ENCODE peak calls at places on chromosome 15, in seven cellular contexts. One of them, this sample, is unnamed.

GRCh38 chr15:90603893-90604292 is 74.2 kb downstream of the CRTC3 start:
- DNase-seq in A549: peak; percentile 47
- DNase-seq in CD8-positive, alpha-beta memory T cell: no peak
- DNase-seq in cardiac muscle cell: no peak
- DNase-seq in IMR-90: no peak
- DNase-seq in SK-N-SH: no peak
- DNase-seq in esophagus squamous epithelium: no peak
- DNase-seq in this sample: no peak

GRCh38 chr15:70385711-70386110 is 288.0 kb upstream of the TLE3 start:
- DNase-seq in A549: no peak
- DNase-seq in CD8-positive, alpha-beta memory T cell: no peak
- DNase-seq in cardiac muscle cell: no peak
- DNase-seq in IMR-90: no peak
- DNase-seq in SK-N-SH: peak; percentile 29
- DNase-seq in esophagus squamous epithelium: no peak
- DNase-seq in this sample: no peak

GRCh38 chr15:70954733-70955132 is 62.1 kb downstream of the LRRC49 start:
- DNase-seq in A549: no peak
- DNase-seq in CD8-positive, alpha-beta memory T cell: no peak
- DNase-seq in cardiac muscle cell: no peak
- DNase-seq in IMR-90: no peak
- DNase-seq in SK-N-SH: no peak
- DNase-seq in esophagus squamous epithelium: no peak
- DNase-seq in this sample: no peak

GRCh38 chr15:90597477-90598052 is 67.8 kb downstream of the CRTC3 start:
- DNase-seq in A549: no peak
- DNase-seq in CD8-positive, alpha-beta memory T cell: peak; percentile 62
- DNase-seq in cardiac muscle cell: no peak
- DNase-seq in IMR-90: no peak
- DNase-seq in SK-N-SH: no peak
- DNase-seq in esophagus squamous epithelium: no peak
- DNase-seq in this sample: no peak

GRCh38 chr15:81360491-81360890 is 13.5 kb downstream of the TMC3 start:
- DNase-seq in A549: no peak
- DNase-seq in CD8-positive, alpha-beta memory T cell: no peak
- DNase-seq in cardiac muscle cell: no peak
- DNase-seq in IMR-90: no peak
- DNase-seq in SK-N-SH: no peak
- DNase-seq in esophagus squamous epithelium: no peak
- DNase-seq in this sample: no peak

GRCh38 chr15:71049706-71050422 is 65.4 kb upstream of the THSD4 start:
- DNase-seq in A549: no peak
- DNase-seq in CD8-positive, alpha-beta memory T cell: no peak
- DNase-seq in cardiac muscle cell: no peak
- DNase-seq in IMR-90: peak; percentile 68
- DNase-seq in SK-N-SH: no peak
- DNase-seq in esophagus squamous epithelium: no peak
- DNase-seq in this sample: no peak

GRCh38 chr15:66775127-66776105 is 73.4 kb downstream of the SMAD6 start:
- DNase-seq in A549: no peak
- DNase-seq in CD8-positive, alpha-beta memory T cell: no peak
- DNase-seq in cardiac muscle cell: no peak
- DNase-seq in IMR-90: no peak
- DNase-seq in SK-N-SH: peak; percentile 60
- DNase-seq in esophagus squamous epithelium: no peak
- DNase-seq in this sample: no peak

GRCh38 chr15:93716615-93717221 is 514.6 kb upstream of the MCTP2 start:
- DNase-seq in A549: no peak
- DNase-seq in CD8-positive, alpha-beta memory T cell: no peak
- DNase-seq in cardiac muscle cell: no peak
- DNase-seq in IMR-90: no peak
- DNase-seq in SK-N-SH: no peak
- DNase-seq in esophagus squamous epithelium: no peak
- DNase-seq in this sample: no peak

GRCh38 chr15:82043726-82044372 is 2.0 kb downstream of the MEX3B start:
- DNase-seq in A549: no peak
- DNase-seq in CD8-positive, alpha-beta memory T cell: no peak
- DNase-seq in cardiac muscle cell: no peak
- DNase-seq in IMR-90: no peak
- DNase-seq in SK-N-SH: peak; percentile 56
- DNase-seq in esophagus squamous epithelium: no peak
- DNase-seq in this sample: no peak

GRCh38 chr15:52236015-52236414 is 44.8 kb upstream of the GNB5 start:
- DNase-seq in A549: no peak
- DNase-seq in CD8-positive, alpha-beta memory T cell: no peak
- DNase-seq in cardiac muscle cell: no peak
- DNase-seq in IMR-90: no peak
- DNase-seq in SK-N-SH: no peak
- DNase-seq in esophagus squamous epithelium: no peak
- DNase-seq in this sample: no peak

GRCh38 chr15:89472785-89473256 is 23.6 kb downstream of the RHCG start:
- DNase-seq in A549: peak; percentile 78
- DNase-seq in CD8-positive, alpha-beta memory T cell: no peak
- DNase-seq in cardiac muscle cell: peak; percentile 84
- DNase-seq in IMR-90: peak; percentile 47
- DNase-seq in SK-N-SH: peak; percentile 91
- DNase-seq in esophagus squamous epithelium: no peak
- DNase-seq in this sample: no peak

GRCh38 chr15:62672268-62672667 is 370.3 kb upstream of the TPM1 start:
- DNase-seq in A549: no peak
- DNase-seq in CD8-positive, alpha-beta memory T cell: no peak
- DNase-seq in cardiac muscle cell: no peak
- DNase-seq in IMR-90: peak; percentile 15
- DNase-seq in SK-N-SH: no peak
- DNase-seq in esophagus squamous epithelium: no peak
- DNase-seq in this sample: no peak

GRCh38 chr15:63715818-63716217 is 117.9 kb downstream of the HERC1 start:
- DNase-seq in A549: no peak
- DNase-seq in CD8-positive, alpha-beta memory T cell: no peak
- DNase-seq in cardiac muscle cell: no peak
- DNase-seq in IMR-90: no peak
- DNase-seq in SK-N-SH: no peak
- DNase-seq in esophagus squamous epithelium: no peak
- DNase-seq in this sample: no peak

GRCh38 chr15:90789496-90789895 is 72.3 kb downstream of the BLM start:
- DNase-seq in A549: no peak
- DNase-seq in CD8-positive, alpha-beta memory T cell: no peak
- DNase-seq in cardiac muscle cell: no peak
- DNase-seq in IMR-90: no peak
- DNase-seq in SK-N-SH: no peak
- DNase-seq in esophagus squamous epithelium: no peak
- DNase-seq in this sample: no peak

GRCh38 chr15:65368300-65368617 is 9.5 kb downstream of the IGDCC3 start:
- DNase-seq in A549: no peak
- DNase-seq in CD8-positive, alpha-beta memory T cell: no peak
- DNase-seq in cardiac muscle cell: peak; percentile 64
- DNase-seq in IMR-90: no peak
- DNase-seq in SK-N-SH: peak; percentile 64
- DNase-seq in esophagus squamous epithelium: no peak
- DNase-seq in this sample: no peak

GRCh38 chr15:96412045-96412918 is 81.8 kb downstream of the NR2F2 start:
- DNase-seq in A549: no peak
- DNase-seq in CD8-positive, alpha-beta memory T cell: no peak
- DNase-seq in cardiac muscle cell: no peak
- DNase-seq in IMR-90: no peak
- DNase-seq in SK-N-SH: no peak
- DNase-seq in esophagus squamous epithelium: no peak
- DNase-seq in this sample: no peak

GRCh38 chr15:52220251-52220650 is 29.1 kb upstream of the GNB5 start:
- DNase-seq in A549: no peak
- DNase-seq in CD8-positive, alpha-beta memory T cell: no peak
- DNase-seq in cardiac muscle cell: peak; percentile 14
- DNase-seq in IMR-90: no peak
- DNase-seq in SK-N-SH: no peak
- DNase-seq in esophagus squamous epithelium: no peak
- DNase-seq in this sample: no peak

GRCh38 chr15:40420793-40421192 is 15.2 kb downstream of the IVD start:
- DNase-seq in A549: no peak
- DNase-seq in CD8-positive, alpha-beta memory T cell: no peak
- DNase-seq in cardiac muscle cell: no peak
- DNase-seq in IMR-90: no peak
- DNase-seq in SK-N-SH: no peak
- DNase-seq in esophagus squamous epithelium: no peak
- DNase-seq in this sample: no peak

GRCh38 chr15:50828610-50829206 is 63.2 kb upstream of the SPPL2A start:
- DNase-seq in A549: peak; percentile 76
- DNase-seq in CD8-positive, alpha-beta memory T cell: no peak
- DNase-seq in cardiac muscle cell: no peak
- DNase-seq in IMR-90: peak; percentile 86
- DNase-seq in SK-N-SH: no peak
- DNase-seq in esophagus squamous epithelium: no peak
- DNase-seq in this sample: no peak

GRCh38 chr15:31842532-31843195 is 187.7 kb upstream of the CHRNA7 start:
- DNase-seq in A549: no peak
- DNase-seq in CD8-positive, alpha-beta memory T cell: no peak
- DNase-seq in cardiac muscle cell: no peak
- DNase-seq in IMR-90: no peak
- DNase-seq in SK-N-SH: no peak
- DNase-seq in esophagus squamous epithelium: no peak
- DNase-seq in this sample: no peak

GRCh38 chr15:63497642-63498100 is 6.7 kb upstream of the USP3 start:
- DNase-seq in A549: peak; percentile 37
- DNase-seq in CD8-positive, alpha-beta memory T cell: peak; percentile 87
- DNase-seq in cardiac muscle cell: no peak
- DNase-seq in IMR-90: no peak
- DNase-seq in SK-N-SH: no peak
- DNase-seq in esophagus squamous epithelium: no peak
- DNase-seq in this sample: peak; percentile 43

GRCh38 chr15:50906954-50907865 is 1.3 kb upstream of the AP4E1 start:
- DNase-seq in A549: peak; percentile 29
- DNase-seq in CD8-positive, alpha-beta memory T cell: peak; percentile 87
- DNase-seq in cardiac muscle cell: no peak
- DNase-seq in IMR-90: peak; percentile 4
- DNase-seq in SK-N-SH: peak; percentile 15
- DNase-seq in esophagus squamous epithelium: peak; percentile 9
- DNase-seq in this sample: peak; percentile 57

GRCh38 chr15:42077680-42078079 is 16.7 kb downstream of the PLA2G4D start:
- DNase-seq in A549: no peak
- DNase-seq in CD8-positive, alpha-beta memory T cell: no peak
- DNase-seq in cardiac muscle cell: no peak
- DNase-seq in IMR-90: no peak
- DNase-seq in SK-N-SH: no peak
- DNase-seq in esophagus squamous epithelium: no peak
- DNase-seq in this sample: no peak

DNA sequence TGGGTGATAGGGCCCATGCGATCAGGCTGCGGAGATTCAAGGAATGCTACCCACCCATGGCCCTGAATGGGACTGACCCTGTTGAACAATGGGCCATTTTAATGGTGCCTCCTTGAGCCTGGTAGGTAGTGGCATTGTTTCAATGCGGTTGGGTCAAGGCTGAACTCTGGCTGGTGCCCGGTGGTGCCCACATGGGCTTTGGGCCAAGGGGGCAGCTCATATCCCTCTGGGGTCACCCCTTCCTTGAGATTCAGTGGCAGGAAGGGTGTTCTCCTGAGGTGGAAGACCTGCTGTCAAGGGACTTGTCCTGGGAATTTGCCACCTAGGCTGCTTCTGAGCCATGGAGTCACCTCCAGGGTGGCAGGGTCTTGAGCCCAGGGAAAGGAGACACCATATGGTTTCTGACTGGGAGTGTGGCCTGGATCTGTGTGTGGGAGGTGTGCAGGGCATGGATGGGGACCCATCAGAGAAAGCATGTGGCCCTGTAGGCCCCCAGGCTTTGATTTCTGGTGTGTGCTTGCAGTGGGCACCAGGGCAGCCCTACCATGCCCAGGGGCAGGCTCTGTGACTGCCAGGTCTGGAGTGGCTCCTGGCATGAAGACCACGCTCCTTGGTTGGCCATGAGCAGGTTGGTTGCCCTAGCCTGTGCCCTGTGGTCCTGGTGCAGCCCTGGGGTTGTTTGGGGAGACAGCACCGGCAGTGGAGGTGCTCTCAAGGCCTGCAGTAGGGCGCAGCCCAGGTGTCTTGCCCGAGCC is 199.9 kb downstream of the UBE3A start:
- DNase-seq in A549: no peak
- DNase-seq in CD8-positive, alpha-beta memory T cell: no peak
- DNase-seq in cardiac muscle cell: no peak
- DNase-seq in IMR-90: no peak
- DNase-seq in SK-N-SH: no peak
- DNase-seq in esophagus squamous epithelium: no peak
- DNase-seq in this sample: no peak
- H3K9me3 ChIP-seq in A549: no peaks in the 10 kb centered on the region
- H3K9me3 ChIP-seq in CD8-positive, alpha-beta memory T cell: no peaks in the 10 kb centered on the region
- H3K9me3 ChIP-seq in cardiac muscle cell: no peaks in the 10 kb centered on the region
- H3K9me3 ChIP-seq in IMR-90: peaks cover 78% of the 10 kb centered on the region
- H3K9me3 ChIP-seq in SK-N-SH: no peaks in the 10 kb centered on the region
- H3K9me3 ChIP-seq in esophagus squamous epithelium: peaks cover 23% of the 10 kb centered on the region
- H3K9me3 ChIP-seq in this sample: no peaks in the 10 kb centered on the region

DNA sequence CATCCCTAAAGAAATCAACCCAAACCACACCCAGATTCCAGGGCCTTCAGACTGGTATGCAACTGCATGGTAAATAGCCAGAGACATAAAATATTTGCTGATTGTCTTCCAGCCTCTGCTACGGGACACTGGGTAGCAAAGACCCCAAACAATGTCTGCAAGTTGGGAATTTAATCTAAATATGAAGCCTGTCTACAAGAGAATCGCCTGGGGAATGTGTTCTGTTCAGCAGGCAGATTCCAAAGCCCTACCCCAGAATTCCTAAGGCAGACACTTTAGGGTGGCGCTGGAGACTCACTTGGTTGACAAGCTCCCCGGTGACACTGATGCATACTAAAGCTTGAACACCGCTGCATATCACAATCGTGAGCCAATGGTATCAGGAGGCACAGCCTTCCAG is 684.2 kb downstream of the NTRK3 start:
- DNase-seq in A549: no peak
- DNase-seq in CD8-positive, alpha-beta memory T cell: no peak
- DNase-seq in cardiac muscle cell: peak; percentile 8
- DNase-seq in IMR-90: no peak
- DNase-seq in SK-N-SH: no peak
- DNase-seq in esophagus squamous epithelium: no peak
- DNase-seq in this sample: no peak
- H3K9me3 ChIP-seq in A549: no peaks in the 10 kb centered on the region
- H3K9me3 ChIP-seq in CD8-positive, alpha-beta memory T cell: no peaks in the 10 kb centered on the region
- H3K9me3 ChIP-seq in cardiac muscle cell: no peaks in the 10 kb centered on the region
- H3K9me3 ChIP-seq in IMR-90: peaks cover 4% of the 10 kb centered on the region
- H3K9me3 ChIP-seq in SK-N-SH: no peaks in the 10 kb centered on the region
- H3K9me3 ChIP-seq in esophagus squamous epithelium: no peaks in the 10 kb centered on the region
- H3K9me3 ChIP-seq in this sample: no peaks in the 10 kb centered on the region

GRCh38 chr15:26222781-26223180 is 359.7 kb upstream of the ATP10A start:
- DNase-seq in A549: no peak
- DNase-seq in CD8-positive, alpha-beta memory T cell: no peak
- DNase-seq in cardiac muscle cell: no peak
- DNase-seq in IMR-90: no peak
- DNase-seq in SK-N-SH: no peak
- DNase-seq in esophagus squamous epithelium: no peak
- DNase-seq in this sample: no peak
- H3K9me3 ChIP-seq in A549: no peaks in the 10 kb centered on the region
- H3K9me3 ChIP-seq in CD8-positive, alpha-beta memory T cell: no peaks in the 10 kb centered on the region
- H3K9me3 ChIP-seq in cardiac muscle cell: no peaks in the 10 kb centered on the region
- H3K9me3 ChIP-seq in IMR-90: peaks cover 15% of the 10 kb centered on the region
- H3K9me3 ChIP-seq in SK-N-SH: no peaks in the 10 kb centered on the region
- H3K9me3 ChIP-seq in esophagus squamous epithelium: no peaks in the 10 kb centered on the region
- H3K9me3 ChIP-seq in this sample: no peaks in the 10 kb centered on the region

DNA sequence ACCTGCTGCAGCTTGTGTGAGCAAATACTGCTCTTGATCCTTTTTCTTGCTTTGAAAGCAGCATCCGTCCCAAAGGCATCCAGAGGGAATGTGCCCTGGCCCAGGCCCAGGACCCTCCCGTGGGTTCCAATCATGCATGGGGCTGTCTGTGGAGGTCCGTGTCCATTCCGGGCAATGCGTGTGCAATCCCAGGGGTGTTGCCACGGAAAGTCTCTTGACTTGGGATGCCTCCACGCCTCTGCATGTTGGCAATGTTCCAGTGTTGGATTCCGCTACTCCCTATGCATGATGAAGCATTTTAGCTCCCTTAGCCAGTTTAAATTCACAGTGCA is 105.7 kb downstream of the SNRPN start:
- DNase-seq in A549: no peak
- DNase-seq in CD8-positive, alpha-beta memory T cell: no peak
- DNase-seq in cardiac muscle cell: no peak
- DNase-seq in IMR-90: no peak
- DNase-seq in SK-N-SH: no peak
- DNase-seq in esophagus squamous epithelium: no peak
- DNase-seq in this sample: no peak
- H3K9me3 ChIP-seq in A549: peaks cover 75% of the 10 kb centered on the region
- H3K9me3 ChIP-seq in CD8-positive, alpha-beta memory T cell: peaks cover 100% of the 10 kb centered on the region
- H3K9me3 ChIP-seq in cardiac muscle cell: peaks cover 20% of the 10 kb centered on the region
- H3K9me3 ChIP-seq in IMR-90: peaks cover 100% of the 10 kb centered on the region
- H3K9me3 ChIP-seq in SK-N-SH: no peaks in the 10 kb centered on the region
- H3K9me3 ChIP-seq in esophagus squamous epithelium: peaks cover 100% of the 10 kb centered on the region
- H3K9me3 ChIP-seq in this sample: peaks cover 56% of the 10 kb centered on the region

This sample was measured in T-helper 17 cell.